ENCODE peak calls at places on chromosomes 7 and 10, in six cellular contexts. C is left ventricle myocardium inferior; L is CD8-positive, alpha-beta memory T cell; P is cardiac muscle cell; F is thyroid gland; B is effector memory CD4-positive, alpha-beta T cell. Y is an unnamed sample.

GRCh38 chr7:141664450-141664849 is 37.5 kb downstream of the DENND11 start:
- DNase-seq in B (no peak), L (no peak), F (no peak), P (no peak), C (no peak), Y (no peak)

GRCh38 chr10:98295907-98296306 is 27.9 kb upstream of the LOXL4 start:
- DNase-seq in C (no peak), P (peak; percentile 45), L (no peak), B (no peak), F (no peak), Y (no peak)

GRCh38 chr7:106480616-106481031 is 180.3 kb downstream of the CCDC71L start:
- DNase-seq in F (no peak), L (no peak), B (no peak), C (no peak), P (peak; percentile 46), Y (no peak)

GRCh38 chr10:30455816-30456215 is 21.8 kb downstream of the MAP3K8 start:
- DNase-seq in L (peak; percentile 24), C (peak; percentile 21), P (no peak), F (peak; percentile 14), B (no peak), Y (peak; percentile 39)

GRCh38 chr7:134031835-134032617 is 95.1 kb upstream of the LRGUK start:
- DNase-seq in B (no peak), C (peak; percentile 24), F (no peak), P (peak; percentile 4), L (no peak), Y (peak; percentile 84)

GRCh38 chr10:110686037-110686436 is 41.9 kb downstream of the RBM20 start:
- DNase-seq in B (no peak), L (no peak), C (no peak), P (no peak), F (no peak), Y (no peak)

GRCh38 chr7:16826061-16826460 is 21.3 kb upstream of the AGR2 start:
- DNase-seq in L (no peak), P (no peak), C (no peak), F (no peak), B (no peak), Y (no peak)

GRCh38 chr10:127916826-127917225 is 9.9 kb downstream of the PTPRE start:
- DNase-seq in B (no peak), C (no peak), L (no peak), F (no peak), P (no peak), Y (no peak)

GRCh38 chr10:27504007-27504890 is at the start of gene RAB18:
- DNase-seq in F (peak; percentile 99), C (peak; percentile 98), P (peak; percentile 99), L (peak; percentile 97), B (peak; percentile 99), Y (peak; percentile 98)

GRCh38 chr10:3935141-3935540 is 150.1 kb upstream of the KLF6 start:
- DNase-seq in B (peak; percentile 32), F (peak; percentile 63), C (no peak), P (peak; percentile 86), L (no peak), Y (peak; percentile 48)

GRCh38 chr10:80177781-80178636 is 27.3 kb downstream of the ANXA11 start:
- DNase-seq in P (peak; percentile 68), C (no peak), L (no peak), F (no peak), B (no peak), Y (no peak)

GRCh38 chr7:45882465-45882810 is 5.8 kb upstream of the IGFBP1 start:
- DNase-seq in P (no peak), F (no peak), C (no peak), B (no peak), L (no peak), Y (no peak)

GRCh38 chr7:131620673-131621609 is 64.5 kb upstream of the PODXL start:
- DNase-seq in P (peak; percentile 37), C (no peak), F (no peak), B (no peak), L (no peak), Y (no peak)

GRCh38 chr10:51972733-51973346 is 273.4 kb upstream of the CSTF2T start:
- DNase-seq in L (no peak), B (no peak), C (no peak), P (no peak), F (no peak), Y (no peak)

GRCh38 chr7:102089175-102090098 is 197.2 kb upstream of the SH2B2 start:
- DNase-seq in P (peak; percentile 20), F (no peak), B (no peak), C (no peak), L (no peak), Y (no peak)

GRCh38 chr7:151252961-151253691 is 4.6 kb upstream of the SMARCD3 start:
- DNase-seq in C (no peak), F (no peak), B (no peak), P (no peak), L (no peak), Y (no peak)

GRCh38 chr7:24368161-24368560 is 84.2 kb downstream of the NPY start:
- DNase-seq in B (no peak), F (no peak), L (no peak), P (no peak), C (no peak), Y (no peak)

GRCh38 chr10:32005050-32005449 is 51.2 kb downstream of the KIF5B start:
- DNase-seq in L (peak; percentile 22), B (no peak), P (peak; percentile 57), C (no peak), F (peak; percentile 24), Y (peak; percentile 51)

GRCh38 chr7:99645590-99645989 is 28.8 kb downstream of the ZSCAN25 start:
- DNase-seq in C (no peak), L (no peak), F (no peak), P (no peak), B (no peak), Y (no peak)

GRCh38 chr10:76643465-76643864 is 994.1 kb downstream of the KCNMA1 start:
- DNase-seq in L (no peak), C (peak; percentile 29), F (no peak), B (no peak), P (no peak), Y (no peak)

GRCh38 chr10:125721035-125721434 is 1.5 kb downstream of the EDRF1 start:
- DNase-seq in F (no peak), B (no peak), L (no peak), C (no peak), P (no peak), Y (no peak)

GRCh38 chr10:3438608-3439007 is 266.0 kb upstream of the PITRM1 start:
- DNase-seq in F (no peak), P (no peak), C (no peak), B (no peak), L (no peak), Y (no peak)

GRCh38 chr10:127405221-127405620 is 143.9 kb upstream of the NPS start:
- DNase-seq in C (no peak), P (peak; percentile 49), L (no peak), F (no peak), B (no peak), Y (no peak)

GRCh38 chr7:158590181-158590530 is 2.5 kb upstream of the PTPRN2 start:
- DNase-seq in L (no peak), B (no peak), P (no peak), F (no peak), C (no peak), Y (no peak)

GRCh38 chr7:158588878-158589442 is 1.3 kb upstream of the PTPRN2 start:
- DNase-seq in P (no peak), F (no peak), C (no peak), B (no peak), L (no peak), Y (no peak)

GRCh38 chr7:158588085-158588877 is 658 bp upstream of the PTPRN2 start:
- DNase-seq in P (no peak), L (no peak), B (no peak), C (no peak), F (no peak), Y (no peak)

GRCh38 chr7:158587425-158588084 is at the start of gene PTPRN2:
- DNase-seq in F (peak; percentile 51), C (peak; percentile 59), L (peak; percentile 35), P (peak; percentile 72), B (peak; percentile 34), Y (no peak)

DNA sequence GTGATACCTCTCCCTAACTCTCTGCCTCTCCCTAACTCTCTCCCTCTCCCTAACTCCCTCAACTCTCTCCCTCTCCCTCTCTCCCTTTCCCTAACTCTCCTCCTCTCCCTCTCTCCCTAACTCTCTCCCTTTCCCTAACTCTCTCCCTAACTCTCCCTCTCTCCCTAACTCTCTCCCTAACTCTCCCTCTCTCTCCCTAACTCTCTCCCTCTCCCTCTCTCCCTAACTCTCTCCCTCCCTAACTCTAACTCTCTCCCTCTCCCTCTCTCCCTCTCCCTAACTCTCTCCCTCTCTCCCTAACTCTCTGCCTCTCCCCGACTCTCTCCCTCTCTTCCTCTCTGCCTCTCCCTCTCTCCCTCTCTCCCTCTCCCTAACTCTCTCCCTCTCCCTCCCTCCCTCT is 2.0 kb upstream of the PTPRN2 start:
- DNase-seq in F (no peak), L (no peak), C (no peak), P (no peak), B (no peak), Y (no peak)
- H3K27me3 ChIP-seq in F (peaks cover 8% of the 10 kb centered on the region), L (peaks cover 25% of the 10 kb centered on the region), C (peaks cover 40% of the 10 kb centered on the region), P (peaks cover 77% of the 10 kb centered on the region), B (peaks cover 22% of the 10 kb centered on the region), Y (no peaks in the 10 kb centered on the region)

DNA sequence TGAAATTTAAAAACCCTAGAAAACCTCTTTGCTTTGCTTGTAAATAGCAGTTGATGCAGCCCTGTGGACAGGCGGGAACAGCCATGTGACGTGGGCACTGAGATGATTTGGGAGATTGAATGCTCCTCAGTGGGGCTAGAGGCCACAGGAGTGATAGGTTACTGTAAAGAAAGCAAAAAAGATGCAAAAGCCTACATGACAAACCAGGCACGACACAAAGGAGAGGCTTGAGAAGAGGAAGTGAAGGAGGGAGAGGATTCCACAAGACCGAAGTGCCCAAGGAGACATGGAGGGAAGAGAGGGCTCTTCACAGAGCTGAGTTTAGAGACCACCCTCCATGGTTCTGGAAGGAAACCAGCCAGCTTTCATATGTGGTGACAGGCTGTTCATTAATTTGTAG is 25.7 kb downstream of the IKZF1 start:
- DNase-seq in C (no peak), F (no peak), L (no peak), B (no peak), P (no peak), Y (no peak)
- H3K4me3 ChIP-seq in C (no peak overlapping the region), F (no peak overlapping the region), L (peak overlapping the region; percentile 12), B (peak overlapping the region; percentile 26), P (no peak overlapping the region), Y (no peak overlapping the region)

DNA sequence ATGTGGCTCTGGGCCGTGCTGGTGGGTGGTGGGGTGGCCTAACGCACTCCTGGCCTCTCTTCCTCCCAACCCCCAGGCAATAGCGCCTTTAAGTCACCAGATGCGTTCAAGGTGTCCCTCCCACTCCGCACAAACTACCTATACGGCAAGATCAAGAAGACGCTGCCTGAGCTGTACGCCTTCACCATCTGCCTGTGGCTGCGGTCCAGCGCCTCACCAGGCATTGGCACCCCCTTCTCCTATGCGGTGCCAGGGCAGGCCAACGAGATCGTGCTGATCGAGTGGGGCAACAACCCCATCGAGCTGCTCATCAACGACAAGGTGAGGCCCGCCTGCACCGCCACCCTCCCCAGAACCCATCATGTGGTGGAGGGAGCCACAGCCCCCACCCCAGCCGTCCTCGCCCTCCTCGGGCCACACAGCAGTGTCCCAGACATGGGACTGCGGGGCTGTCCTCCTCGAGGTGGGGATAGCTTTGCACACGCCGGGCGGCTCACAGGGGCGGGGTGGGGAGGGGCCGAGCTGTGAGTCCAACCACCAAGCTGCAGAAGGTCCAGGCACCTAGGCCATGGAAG is 7.8 kb downstream of the NPTX2 start:
- DNase-seq in L (no peak), B (no peak), P (no peak), F (no peak), C (no peak), Y (no peak)
- H3K27me3 ChIP-seq in L (no peaks in the 10 kb centered on the region), B (no peaks in the 10 kb centered on the region), P (peaks cover 22% of the 10 kb centered on the region), F (no peaks in the 10 kb centered on the region), C (peaks cover 95% of the 10 kb centered on the region), Y (peaks cover 6% of the 10 kb centered on the region)

GRCh38 chr10:70052462-70053211 is at the start of gene MACROH2A2:
- DNase-seq in F (peak; percentile 69), B (no peak), L (no peak), P (peak; percentile 78), C (peak; percentile 58), Y (no peak)
- H3K4me3 ChIP-seq in F (peak within 1 kb of the TSS; percentile 43), B (peak within 1 kb of the TSS; percentile 51), L (no peak within 1 kb of the TSS), P (peak within 1 kb of the TSS; percentile 94), C (peak within 1 kb of the TSS; percentile 83), Y (no peak within 1 kb of the TSS)

Y was measured in DND-41.